ENCODE peak calls at places on chromosome 9, in six cellular contexts. R, N, Y, X, F and I are unnamed samples.

GRCh38 chr9:125544988-125545651 is 161.9 kb downstream of the MAPKAP1 start:
- DNase-seq in R (no peak), N (no peak), Y (no peak), X (peak), F (peak), I (peak)

GRCh38 chr9:137028281-137029057 is 432 bp upstream of the ABCA2 start:
- DNase-seq in R (peak), N (peak), Y (peak), X (no peak), F (peak), I (peak)

GRCh38 chr9:128553695-128554094 is 1.3 kb downstream of the SPTAN1 start:
- DNase-seq in R (no peak), N (no peak), Y (no peak), X (peak), F (peak), I (peak)

GRCh38 chr9:113471566-113471965 is 8.0 kb downstream of the RGS3 start:
- DNase-seq in R (no peak), N (no peak), Y (no peak), X (no peak), F (no peak), I (no peak)

GRCh38 chr9:110088099-110088498 is 119.9 kb downstream of the C9orf152 start:
- DNase-seq in R (no peak), N (no peak), Y (no peak), X (no peak), F (no peak), I (no peak)

GRCh38 chr9:128845186-128845931 is 15.8 kb upstream of the SPOUT1 start:
- DNase-seq in R (peak), N (no peak), Y (no peak), X (no peak), F (no peak), I (no peak)

GRCh38 chr9:115595951-115596742 is 478.2 kb upstream of the TNC start:
- DNase-seq in R (no peak), N (no peak), Y (no peak), X (peak), F (peak), I (peak)

GRCh38 chr9:111966851-111967250 is 70.2 kb downstream of the UGCG start:
- DNase-seq in R (no peak), N (no peak), Y (no peak), X (no peak), F (peak), I (peak)

GRCh38 chr9:91951944-91952520 is 2.0 kb upstream of the ROR2 start:
- DNase-seq in R (no peak), N (no peak), Y (no peak), X (no peak), F (peak), I (peak)

GRCh38 chr9:91948061-91948422 is 2.0 kb downstream of the ROR2 start:
- DNase-seq in R (no peak), N (no peak), Y (no peak), X (no peak), F (peak), I (no peak)

GRCh38 chr9:91948423-91949292 is 1.4 kb downstream of the ROR2 start:
- DNase-seq in R (peak), N (no peak), Y (peak), X (peak), F (peak), I (no peak)

GRCh38 chr9:91949293-91949945 is 609 bp downstream of the ROR2 start:
- DNase-seq in R (no peak), N (no peak), Y (no peak), X (no peak), F (peak), I (no peak)

DNA sequence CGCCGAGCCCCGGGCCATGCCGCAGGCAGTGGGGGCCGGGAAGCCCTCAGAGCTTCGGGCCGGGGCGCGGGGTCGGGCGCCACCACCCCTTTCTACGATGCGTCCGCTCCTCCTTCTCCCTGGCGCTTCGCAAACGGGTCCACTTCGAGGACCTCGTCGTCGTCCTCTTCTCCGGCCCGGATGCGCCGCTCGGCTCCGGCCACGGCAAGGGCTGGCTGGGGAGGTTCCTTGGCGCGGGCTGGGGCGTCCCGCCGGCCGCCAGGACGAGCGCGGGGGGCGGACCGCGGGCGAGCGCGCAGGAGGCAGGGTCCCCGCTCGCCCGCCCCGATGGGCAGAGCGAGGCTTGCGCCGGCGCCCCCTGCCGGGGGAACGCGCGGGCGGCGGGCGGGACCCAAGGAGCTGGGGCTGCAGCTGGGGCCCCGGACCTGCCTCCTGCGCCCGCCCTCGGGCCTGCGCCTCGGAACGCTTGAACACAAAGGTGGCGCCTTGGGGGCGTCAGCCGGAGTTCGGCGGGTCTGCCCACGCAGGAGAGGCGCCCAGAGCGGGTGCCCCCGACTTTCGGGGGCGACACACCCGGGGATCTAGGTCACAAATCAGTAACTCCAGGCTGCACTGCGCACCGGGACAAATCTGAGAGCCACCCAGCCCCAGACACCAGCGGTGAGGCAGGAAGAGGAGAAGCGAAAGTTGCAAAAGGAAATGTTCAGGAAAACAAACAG is at the start of gene ROR2:
- DNase-seq in R (peak), N (peak), Y (peak), X (no peak), F (peak), I (peak)
- TF ChIP-seq CTCF in R (peak), N (no peak), Y (peak), X (peak), F (no peak), I (no peak)

DNA sequence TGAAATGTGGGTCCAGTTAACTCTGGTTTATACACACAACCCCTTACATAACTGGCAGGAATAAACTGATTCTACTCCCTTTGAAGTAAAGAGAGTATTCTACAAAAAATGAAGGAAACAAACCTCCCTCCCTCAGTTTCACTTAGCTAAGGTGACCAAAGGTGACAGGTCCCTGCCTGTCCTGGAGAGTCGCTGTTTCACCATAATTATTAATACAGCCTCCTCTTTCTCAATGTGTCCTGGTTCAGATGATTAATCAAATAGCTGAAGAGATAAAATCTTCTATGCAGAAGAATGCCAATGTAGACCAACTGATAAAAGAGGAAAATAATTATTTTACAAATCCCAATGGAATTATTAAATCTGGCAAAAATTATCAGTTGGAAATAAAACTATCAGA is 163.7 kb upstream of the GNA14 start:
- DNase-seq in R (no peak), N (no peak), Y (no peak), X (no peak), F (no peak), I (no peak)
- TF ChIP-seq CTCF in R (no peak), N (no peak), Y (no peak), X (no peak), F (no peak), I (no peak)

GRCh38 chr9:33170464-33171156 is 3.5 kb upstream of the B4GALT1 start:
- DNase-seq in R (peak), N (no peak), Y (no peak), X (no peak), F (peak), I (no peak)
- TF ChIP-seq CTCF in R (peak), N (no peak), Y (peak), X (peak), F (peak), I (peak)

GRCh38 chr9:130465383-130466096 is 20.8 kb downstream of the ASS1 start:
- DNase-seq in R (no peak), N (no peak), Y (no peak), X (no peak), F (no peak), I (no peak)
- TF ChIP-seq CTCF in R (no peak), N (no peak), Y (no peak), X (no peak), F (no peak), I (no peak)

DNA sequence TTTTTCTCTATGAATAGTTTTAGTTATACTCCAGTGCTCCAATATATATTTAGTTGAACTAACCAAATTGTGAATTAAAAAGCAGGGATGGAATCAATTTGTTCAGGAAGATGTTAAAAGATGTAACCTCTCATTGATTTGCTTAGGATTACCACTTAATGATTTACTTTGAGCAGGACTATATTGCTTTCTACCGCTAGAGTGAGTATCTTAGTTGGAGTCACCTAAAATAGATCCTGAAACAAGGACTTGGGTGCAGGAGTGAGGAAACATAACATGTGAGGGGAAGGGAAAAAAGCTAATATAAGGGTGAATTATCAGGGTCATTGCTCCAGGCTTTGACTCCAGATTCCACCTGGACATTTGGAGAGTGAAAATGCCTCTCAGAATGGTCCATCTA is 2277.4 kb upstream of the C9orf72 start:
- DNase-seq in R (no peak), N (no peak), Y (no peak), X (no peak), F (no peak), I (no peak)
- TF ChIP-seq CTCF in R (no peak), N (no peak), Y (no peak), X (no peak), F (no peak), I (no peak)

DNA sequence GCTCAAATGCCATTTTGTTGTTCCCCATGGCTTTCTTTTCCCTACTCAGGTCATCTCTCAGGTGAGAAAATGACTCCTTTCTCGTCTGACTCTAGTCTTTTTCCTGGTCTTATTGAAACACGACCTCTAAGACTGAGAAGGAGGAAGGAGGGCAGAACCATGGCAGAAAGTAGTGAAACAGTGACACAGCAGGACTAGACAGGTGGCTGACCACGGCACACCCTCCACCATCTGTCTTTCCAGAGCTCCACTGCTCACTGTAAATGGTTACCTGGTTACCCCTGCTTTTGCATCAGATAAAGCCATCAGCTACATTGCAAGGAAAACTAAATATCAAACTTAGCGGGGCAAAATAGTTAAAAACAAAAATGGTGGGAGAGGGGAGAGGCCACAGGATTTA is 30.9 kb downstream of the NR4A3 start:
- DNase-seq in R (no peak), N (no peak), Y (no peak), X (no peak), F (no peak), I (no peak)
- TF ChIP-seq CTCF in R (no peak), N (no peak), Y (no peak), X (no peak), F (no peak), I (no peak)

DNA sequence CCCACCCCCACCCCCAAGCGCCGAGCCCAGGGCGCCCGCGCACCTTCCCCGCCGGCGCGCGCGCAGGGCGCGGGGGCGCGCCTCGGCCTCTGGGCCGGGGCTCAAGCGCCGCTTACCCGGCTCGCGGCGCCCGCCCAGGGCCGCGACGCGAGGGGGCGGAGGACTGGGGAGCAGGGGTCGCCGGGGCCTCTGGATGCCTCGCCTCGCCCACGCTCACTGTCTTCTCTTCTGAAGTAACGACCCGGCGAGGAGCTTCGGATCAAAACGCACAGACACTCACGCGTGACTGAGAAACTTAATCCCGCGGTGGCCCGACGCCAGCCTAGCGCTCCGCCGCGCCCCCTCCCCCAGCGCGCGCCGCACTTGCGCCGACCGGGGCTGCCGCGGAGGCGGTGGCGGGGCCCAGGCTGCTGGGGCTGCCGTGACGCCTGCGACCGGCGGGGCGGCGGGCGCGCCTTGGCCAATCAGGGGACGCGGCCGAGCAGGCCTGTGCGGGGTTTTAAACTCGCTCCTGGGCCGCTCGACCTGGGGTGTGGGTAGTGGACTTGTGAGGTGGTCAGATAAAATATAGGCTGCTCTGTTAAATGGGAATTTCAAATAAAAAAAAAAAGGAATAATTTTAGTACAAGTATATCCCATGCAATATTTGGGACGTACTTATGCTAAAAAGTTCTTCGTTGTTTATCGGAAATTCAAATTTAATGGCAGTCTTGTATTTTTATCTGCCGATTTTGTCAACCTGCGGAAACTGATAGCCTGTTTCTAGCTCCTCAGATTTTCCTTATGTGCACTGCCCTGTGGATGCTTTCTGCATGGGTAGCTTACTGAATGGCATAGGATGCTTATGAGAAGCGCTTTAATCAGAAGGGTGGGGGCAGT is at the start of gene MPDZ:
- DNase-seq in R (peak), N (no peak), Y (no peak), X (peak), F (peak), I (peak)
- TF ChIP-seq CTCF in R (no peak), N (no peak), Y (no peak), X (no peak), F (no peak), I (no peak)

DNA sequence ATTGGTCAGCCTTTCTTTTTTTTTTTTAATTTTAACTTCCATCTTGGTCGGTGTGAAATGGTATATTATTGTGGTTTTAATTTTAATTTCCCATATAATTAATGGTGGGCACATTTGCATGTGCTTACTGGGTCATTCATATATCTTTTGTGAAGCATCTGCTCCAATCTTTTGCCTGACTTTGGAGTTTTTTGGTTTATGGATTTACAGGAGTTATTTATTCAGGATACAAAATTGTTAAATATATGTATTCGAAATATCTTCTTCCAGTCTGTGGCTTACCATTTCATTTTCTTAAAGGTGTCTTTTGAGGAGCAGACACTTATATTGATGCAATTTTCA is 682 bp upstream of the RIGI start:
- DNase-seq in R (no peak), N (no peak), Y (no peak), X (no peak), F (no peak), I (no peak)
- TF ChIP-seq CTCF in R (no peak), N (no peak), Y (no peak), X (no peak), F (no peak), I (no peak)

GRCh38 chr9:122264360-122265264 is at the start of the genes MRRF and RBM18:
- DNase-seq in R (peak), N (peak), Y (peak), X (peak), F (peak), I (peak)
- TF ChIP-seq CTCF in R (no peak), N (no peak), Y (peak), X (no peak), F (no peak), I (no peak)